ENCODE peak calls at places on chromosomes 6 and 20, in ten cellular contexts. One of them, this sample, is unnamed.

GRCh38 chr6:157586476-157587126 is 205.6 kb downstream of the ZDHHC14 start:
- DNase-seq in mammary epithelial cell: no peak
- DNase-seq in BJ: no peak
- DNase-seq in uterus: no peak
- DNase-seq in astrocyte of the cerebellum: no peak
- DNase-seq in fibroblast of pulmonary artery: no peak
- DNase-seq in GM10248: no peak
- DNase-seq in dorsolateral prefrontal cortex: no peak
- DNase-seq in GM06990: no peak
- DNase-seq in neural progenitor cell: no peak
- DNase-seq in this sample: no peak

GRCh38 chr6:116444092-116444491 is 17.1 kb upstream of the CALHM6 start:
- DNase-seq in BJ: no peak
- DNase-seq in mammary epithelial cell: peak
- DNase-seq in dorsolateral prefrontal cortex: no peak
- DNase-seq in astrocyte of the cerebellum: peak
- DNase-seq in fibroblast of pulmonary artery: peak
- DNase-seq in neural progenitor cell: peak
- DNase-seq in GM10248: peak
- DNase-seq in GM06990: no peak
- DNase-seq in uterus: no peak
- DNase-seq in this sample: peak

GRCh38 chr6:84606860-84607259 is 157.5 kb downstream of the TBX18 start:
- DNase-seq in fibroblast of pulmonary artery: no peak
- DNase-seq in mammary epithelial cell: no peak
- DNase-seq in dorsolateral prefrontal cortex: no peak
- DNase-seq in BJ: no peak
- DNase-seq in neural progenitor cell: no peak
- DNase-seq in uterus: no peak
- DNase-seq in GM10248: no peak
- DNase-seq in GM06990: no peak
- DNase-seq in astrocyte of the cerebellum: no peak
- DNase-seq in this sample: no peak

GRCh38 chr6:105087571-105088211 is 92.1 kb downstream of the POPDC3 start:
- DNase-seq in GM06990: no peak
- DNase-seq in BJ: no peak
- DNase-seq in dorsolateral prefrontal cortex: no peak
- DNase-seq in astrocyte of the cerebellum: peak
- DNase-seq in neural progenitor cell: peak
- DNase-seq in GM10248: peak
- DNase-seq in mammary epithelial cell: peak
- DNase-seq in fibroblast of pulmonary artery: peak
- DNase-seq in uterus: peak
- DNase-seq in this sample: peak

GRCh38 chr6:7325750-7326149 is 12.8 kb upstream of the SSR1 start:
- DNase-seq in fibroblast of pulmonary artery: no peak
- DNase-seq in neural progenitor cell: no peak
- DNase-seq in mammary epithelial cell: no peak
- DNase-seq in GM10248: no peak
- DNase-seq in uterus: no peak
- DNase-seq in BJ: no peak
- DNase-seq in GM06990: no peak
- DNase-seq in astrocyte of the cerebellum: no peak
- DNase-seq in dorsolateral prefrontal cortex: no peak
- DNase-seq in this sample: no peak

GRCh38 chr6:107866606-107867301 is 42.6 kb upstream of the SCML4 start:
- DNase-seq in fibroblast of pulmonary artery: peak
- DNase-seq in BJ: no peak
- DNase-seq in GM06990: peak
- DNase-seq in neural progenitor cell: peak
- DNase-seq in uterus: no peak
- DNase-seq in dorsolateral prefrontal cortex: no peak
- DNase-seq in astrocyte of the cerebellum: no peak
- DNase-seq in GM10248: peak
- DNase-seq in mammary epithelial cell: peak
- DNase-seq in this sample: peak

GRCh38 chr20:4234128-4234527 is 218.8 kb upstream of the RNF24 start:
- DNase-seq in mammary epithelial cell: peak
- DNase-seq in astrocyte of the cerebellum: peak
- DNase-seq in dorsolateral prefrontal cortex: no peak
- DNase-seq in neural progenitor cell: no peak
- DNase-seq in uterus: peak
- DNase-seq in BJ: no peak
- DNase-seq in GM06990: no peak
- DNase-seq in GM10248: no peak
- DNase-seq in fibroblast of pulmonary artery: peak
- DNase-seq in this sample: no peak

GRCh38 chr6:41443616-41444525 is 102.3 kb upstream of the FOXP4 start:
- DNase-seq in dorsolateral prefrontal cortex: no peak
- DNase-seq in astrocyte of the cerebellum: no peak
- DNase-seq in GM06990: no peak
- DNase-seq in uterus: peak
- DNase-seq in fibroblast of pulmonary artery: peak
- DNase-seq in GM10248: no peak
- DNase-seq in neural progenitor cell: no peak
- DNase-seq in BJ: no peak
- DNase-seq in mammary epithelial cell: no peak
- DNase-seq in this sample: no peak

DNA sequence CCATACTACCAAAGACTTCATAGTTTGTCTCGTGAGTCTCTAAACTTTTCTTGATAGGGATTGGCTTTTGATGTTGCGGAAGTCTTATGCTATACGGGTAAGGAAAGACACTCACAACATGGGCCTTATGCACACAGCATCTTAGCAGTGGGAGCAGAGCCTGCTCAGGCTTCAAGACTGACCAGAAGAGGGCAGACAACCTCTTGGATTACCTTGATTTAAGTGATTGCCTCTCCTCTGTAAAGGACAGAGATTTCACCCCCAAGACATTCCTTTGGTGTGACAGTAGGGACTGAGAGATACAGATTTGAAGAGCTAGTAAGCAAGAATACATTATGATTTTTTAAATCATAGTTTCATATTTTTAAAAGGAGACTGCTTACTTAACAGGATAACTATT is 71.0 kb upstream of the SAMD3 start:
- DNase-seq in BJ: no peak
- DNase-seq in GM06990: no peak
- DNase-seq in fibroblast of pulmonary artery: peak
- DNase-seq in GM10248: peak
- DNase-seq in neural progenitor cell: peak
- DNase-seq in mammary epithelial cell: peak
- DNase-seq in dorsolateral prefrontal cortex: no peak
- DNase-seq in uterus: no peak
- DNase-seq in astrocyte of the cerebellum: peak
- DNase-seq in this sample: peak
- TF ChIP-seq CTCF in BJ: peak
- TF ChIP-seq CTCF in GM06990: peak
- TF ChIP-seq CTCF in fibroblast of pulmonary artery: peak
- TF ChIP-seq CTCF in GM10248: peak
- TF ChIP-seq CTCF in neural progenitor cell: peak
- TF ChIP-seq CTCF in mammary epithelial cell: peak
- TF ChIP-seq CTCF in dorsolateral prefrontal cortex: peak
- TF ChIP-seq CTCF in uterus: no peak
- TF ChIP-seq CTCF in astrocyte of the cerebellum: peak
- TF ChIP-seq CTCF in this sample: peak

GRCh38 chr6:56541736-56542366 is 100.8 kb downstream of the DST start:
- DNase-seq in mammary epithelial cell: no peak
- DNase-seq in neural progenitor cell: no peak
- DNase-seq in dorsolateral prefrontal cortex: no peak
- DNase-seq in BJ: no peak
- DNase-seq in uterus: no peak
- DNase-seq in astrocyte of the cerebellum: no peak
- DNase-seq in GM10248: no peak
- DNase-seq in GM06990: peak
- DNase-seq in fibroblast of pulmonary artery: no peak
- DNase-seq in this sample: no peak

GRCh38 chr6:56540232-56540631 is 102.5 kb downstream of the DST start:
- DNase-seq in GM10248: no peak
- DNase-seq in mammary epithelial cell: no peak
- DNase-seq in BJ: no peak
- DNase-seq in GM06990: no peak
- DNase-seq in fibroblast of pulmonary artery: no peak
- DNase-seq in neural progenitor cell: no peak
- DNase-seq in astrocyte of the cerebellum: no peak
- DNase-seq in uterus: no peak
- DNase-seq in dorsolateral prefrontal cortex: no peak
- DNase-seq in this sample: no peak

GRCh38 chr6:56540950-56541600 is 101.6 kb downstream of the DST start:
- DNase-seq in GM06990: no peak
- DNase-seq in uterus: no peak
- DNase-seq in neural progenitor cell: no peak
- DNase-seq in astrocyte of the cerebellum: no peak
- DNase-seq in mammary epithelial cell: no peak
- DNase-seq in dorsolateral prefrontal cortex: no peak
- DNase-seq in fibroblast of pulmonary artery: no peak
- DNase-seq in GM10248: no peak
- DNase-seq in BJ: no peak
- DNase-seq in this sample: no peak

GRCh38 chr6:56539503-56540105 is 103.1 kb downstream of the DST start:
- DNase-seq in dorsolateral prefrontal cortex: no peak
- DNase-seq in neural progenitor cell: no peak
- DNase-seq in BJ: no peak
- DNase-seq in astrocyte of the cerebellum: no peak
- DNase-seq in GM06990: no peak
- DNase-seq in mammary epithelial cell: no peak
- DNase-seq in fibroblast of pulmonary artery: no peak
- DNase-seq in GM10248: no peak
- DNase-seq in uterus: no peak
- DNase-seq in this sample: no peak

GRCh38 chr6:56542367-56543331 is 100.0 kb downstream of the DST start:
- DNase-seq in GM10248: peak
- DNase-seq in uterus: peak
- DNase-seq in neural progenitor cell: peak
- DNase-seq in fibroblast of pulmonary artery: peak
- DNase-seq in mammary epithelial cell: peak
- DNase-seq in dorsolateral prefrontal cortex: peak
- DNase-seq in astrocyte of the cerebellum: peak
- DNase-seq in GM06990: peak
- DNase-seq in BJ: peak
- DNase-seq in this sample: peak
- TF ChIP-seq CTCF in GM10248: peak
- TF ChIP-seq CTCF in uterus: peak
- TF ChIP-seq CTCF in neural progenitor cell: peak
- TF ChIP-seq CTCF in fibroblast of pulmonary artery: peak
- TF ChIP-seq CTCF in mammary epithelial cell: no peak
- TF ChIP-seq CTCF in dorsolateral prefrontal cortex: peak
- TF ChIP-seq CTCF in astrocyte of the cerebellum: peak
- TF ChIP-seq CTCF in GM06990: peak
- TF ChIP-seq CTCF in BJ: peak
- TF ChIP-seq CTCF in this sample: peak

GRCh38 chr6:112268628-112269027 is 14.3 kb upstream of the LAMA4 start:
- DNase-seq in BJ: no peak
- DNase-seq in fibroblast of pulmonary artery: no peak
- DNase-seq in mammary epithelial cell: no peak
- DNase-seq in neural progenitor cell: no peak
- DNase-seq in GM10248: no peak
- DNase-seq in astrocyte of the cerebellum: no peak
- DNase-seq in GM06990: no peak
- DNase-seq in uterus: no peak
- DNase-seq in dorsolateral prefrontal cortex: no peak
- DNase-seq in this sample: no peak

GRCh38 chr6:112270756-112271155 is 16.4 kb upstream of the LAMA4 start:
- DNase-seq in GM06990: no peak
- DNase-seq in dorsolateral prefrontal cortex: no peak
- DNase-seq in mammary epithelial cell: no peak
- DNase-seq in uterus: no peak
- DNase-seq in BJ: no peak
- DNase-seq in fibroblast of pulmonary artery: no peak
- DNase-seq in neural progenitor cell: no peak
- DNase-seq in astrocyte of the cerebellum: no peak
- DNase-seq in GM10248: no peak
- DNase-seq in this sample: no peak

GRCh38 chr6:112269979-112270378 is 15.6 kb upstream of the LAMA4 start:
- DNase-seq in fibroblast of pulmonary artery: no peak
- DNase-seq in GM10248: no peak
- DNase-seq in neural progenitor cell: no peak
- DNase-seq in uterus: no peak
- DNase-seq in GM06990: no peak
- DNase-seq in mammary epithelial cell: no peak
- DNase-seq in BJ: no peak
- DNase-seq in dorsolateral prefrontal cortex: no peak
- DNase-seq in astrocyte of the cerebellum: no peak
- DNase-seq in this sample: no peak

GRCh38 chr6:112268011-112268410 is 13.6 kb upstream of the LAMA4 start:
- DNase-seq in mammary epithelial cell: no peak
- DNase-seq in GM06990: no peak
- DNase-seq in BJ: no peak
- DNase-seq in GM10248: no peak
- DNase-seq in neural progenitor cell: no peak
- DNase-seq in dorsolateral prefrontal cortex: no peak
- DNase-seq in fibroblast of pulmonary artery: no peak
- DNase-seq in uterus: no peak
- DNase-seq in astrocyte of the cerebellum: no peak
- DNase-seq in this sample: no peak

DNA sequence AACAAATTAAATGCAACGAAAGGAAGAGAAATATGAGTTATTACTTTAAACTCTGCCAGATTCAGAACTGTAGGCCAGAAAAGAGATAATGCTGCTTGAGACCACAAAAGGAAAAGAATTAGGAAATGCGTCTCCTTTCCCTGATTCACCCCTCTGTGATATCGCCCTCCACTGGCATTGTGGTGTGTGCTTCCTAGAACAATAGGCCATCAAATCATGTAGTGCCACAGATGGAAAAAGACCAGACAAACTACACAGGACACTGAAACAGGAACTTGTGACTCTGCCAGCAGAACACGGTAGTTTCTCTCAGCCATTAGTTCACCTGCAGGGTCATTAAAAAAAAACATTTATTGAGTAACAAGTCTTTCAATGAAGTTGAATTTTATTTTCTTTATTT is 14.8 kb upstream of the LAMA4 start:
- DNase-seq in fibroblast of pulmonary artery: peak
- DNase-seq in GM10248: no peak
- DNase-seq in neural progenitor cell: no peak
- DNase-seq in BJ: no peak
- DNase-seq in GM06990: no peak
- DNase-seq in dorsolateral prefrontal cortex: no peak
- DNase-seq in uterus: peak
- DNase-seq in mammary epithelial cell: no peak
- DNase-seq in astrocyte of the cerebellum: no peak
- DNase-seq in this sample: no peak
- TF ChIP-seq CTCF in fibroblast of pulmonary artery: peak
- TF ChIP-seq CTCF in GM10248: no peak
- TF ChIP-seq CTCF in neural progenitor cell: peak
- TF ChIP-seq CTCF in BJ: peak
- TF ChIP-seq CTCF in GM06990: no peak
- TF ChIP-seq CTCF in dorsolateral prefrontal cortex: no peak
- TF ChIP-seq CTCF in uterus: peak
- TF ChIP-seq CTCF in mammary epithelial cell: peak
- TF ChIP-seq CTCF in astrocyte of the cerebellum: peak
- TF ChIP-seq CTCF in this sample: no peak

DNA sequence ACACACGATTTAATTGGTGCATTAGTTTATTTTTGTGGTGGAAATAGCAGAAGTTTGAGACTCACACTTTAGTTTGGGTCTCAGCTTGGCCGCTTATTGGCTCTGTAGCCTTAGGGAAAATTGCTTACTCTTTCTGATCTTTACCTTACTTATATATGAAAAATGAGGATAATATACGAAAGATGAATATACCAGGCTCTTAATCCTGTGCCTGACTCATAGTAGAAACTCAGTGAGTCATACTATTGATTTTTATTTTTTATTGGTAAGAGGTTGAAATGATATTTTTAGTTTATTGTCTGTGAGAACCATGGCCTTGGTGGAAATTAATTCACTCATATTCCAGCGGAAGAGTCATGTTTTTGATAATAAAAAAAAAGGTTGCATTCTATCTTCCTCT is 11.2 kb downstream of the DOK5 start:
- DNase-seq in BJ: no peak
- DNase-seq in dorsolateral prefrontal cortex: no peak
- DNase-seq in GM06990: no peak
- DNase-seq in astrocyte of the cerebellum: no peak
- DNase-seq in fibroblast of pulmonary artery: no peak
- DNase-seq in GM10248: no peak
- DNase-seq in neural progenitor cell: no peak
- DNase-seq in mammary epithelial cell: no peak
- DNase-seq in uterus: no peak
- DNase-seq in this sample: no peak
- TF ChIP-seq CTCF in BJ: no peak
- TF ChIP-seq CTCF in dorsolateral prefrontal cortex: no peak
- TF ChIP-seq CTCF in GM06990: no peak
- TF ChIP-seq CTCF in astrocyte of the cerebellum: no peak
- TF ChIP-seq CTCF in fibroblast of pulmonary artery: no peak
- TF ChIP-seq CTCF in GM10248: no peak
- TF ChIP-seq CTCF in neural progenitor cell: no peak
- TF ChIP-seq CTCF in mammary epithelial cell: no peak
- TF ChIP-seq CTCF in uterus: no peak
- TF ChIP-seq CTCF in this sample: no peak

This sample was measured in GM13976.